ENCODE peak calls at places on chromosomes 4 and X, in ten cellular contexts. Z is transverse colon, K is spleen, J is uterus, C is kidney epithelial cell, V is fibroblast of the aortic adventitia, L is cardiac fibroblast, T is AG04449, H is fibroblast of lung, W is AG04450. U is an unnamed sample.
A peak's percentile ranks its signal among the peaks of the same experiment; 100 is the strongest.

GRCh38 chr4:74624351-74625151 is 169.8 kb downstream of the BTC start:
- DNase-seq in L (peak; percentile 97), W (peak; percentile 81), C (peak; percentile 86), Z (no peak), J (no peak), K (no peak), V (peak; percentile 75), H (peak; percentile 98), T (peak; percentile 64), U (peak; percentile 82)

GRCh38 chr4:40962551-40963185 is 212.9 kb downstream of the NSUN7 start:
- DNase-seq in Z (no peak), J (no peak), T (no peak), W (no peak), L (no peak), C (no peak), K (no peak), H (peak; percentile 77), V (peak; percentile 82), U (peak; percentile 26)

GRCh38 chrX:17500145-17500579 is 125.2 kb downstream of the NHS start:
- DNase-seq in T (peak; percentile 65), C (peak; percentile 32), W (no peak), Z (peak; percentile 44), L (peak; percentile 50), J (no peak), V (peak; percentile 54), H (peak; percentile 22), K (no peak), U (no peak)

GRCh38 chr4:57190651-57191481 is 80.7 kb upstream of the IGFBP7 start:
- DNase-seq in H (peak; percentile 25), W (no peak), C (no peak), K (no peak), Z (peak; percentile 27), T (no peak), L (peak; percentile 55), J (no peak), V (peak; percentile 11), U (no peak)

GRCh38 chrX:1609759-1610158 is 5.1 kb upstream of the ASMT start:
- DNase-seq in L (no peak), J (no peak), V (no peak), K (no peak), T (no peak), W (no peak), H (no peak), Z (no peak), C (no peak), U (no peak)

GRCh38 chrX:1477801-1478458 is 25.2 kb upstream of the ASMTL start:
- DNase-seq in V (no peak), H (no peak), W (no peak), J (no peak), K (peak; percentile 62), C (no peak), Z (no peak), L (no peak), T (no peak), U (no peak)

GRCh38 chr4:127995776-127996175 is 30.6 kb downstream of the ABHD18 start:
- DNase-seq in J (no peak), Z (no peak), C (peak; percentile 5), H (no peak), V (no peak), T (peak; percentile 14), K (no peak), L (peak; percentile 30), W (no peak), U (no peak)

GRCh38 chr4:162241857-162242256 is 78.1 kb upstream of the FSTL5 start:
- DNase-seq in T (no peak), J (no peak), H (no peak), V (no peak), C (no peak), Z (no peak), L (no peak), W (no peak), K (no peak), U (no peak)

GRCh38 chrX:123648028-123648810 is 84.6 kb downstream of the THOC2 start:
- DNase-seq in L (peak; percentile 55), J (no peak), H (peak; percentile 71), V (peak; percentile 59), Z (peak; percentile 42), C (peak; percentile 38), K (no peak), T (peak; percentile 9), W (peak; percentile 42), U (peak; percentile 49)

GRCh38 chrX:48794993-48795501 is 6.8 kb upstream of the HDAC6 start:
- DNase-seq in K (no peak), L (peak; percentile 69), C (no peak), W (peak; percentile 3), J (no peak), H (peak; percentile 56), Z (no peak), T (peak; percentile 10), V (peak; percentile 64), U (no peak)

GRCh38 chr4:28557755-28558154 is 1697.1 kb downstream of the STIM2 start:
- DNase-seq in L (peak; percentile 93), H (peak; percentile 25), V (peak; percentile 46), K (no peak), C (no peak), J (no peak), T (no peak), Z (no peak), W (peak; percentile 2), U (no peak)

GRCh38 chrX:30654989-30655607 is 1.9 kb downstream of the GK start:
- DNase-seq in C (no peak), W (no peak), L (peak; percentile 11), Z (no peak), V (peak; percentile 13), T (no peak), H (peak; percentile 58), J (no peak), K (no peak), U (no peak)
- H3K4me3 ChIP-seq in C (no peak overlapping the region), W (peak overlapping the region; percentile 79), L (no peak overlapping the region), Z (no peak overlapping the region), V (peak overlapping the region; percentile 20), T (no peak overlapping the region), H (no peak overlapping the region), J (no peak overlapping the region), K (no peak overlapping the region), U (no peak overlapping the region)

GRCh38 chrX:40474205-40474626 is 106.6 kb upstream of the ATP6AP2 start:
- DNase-seq in V (no peak), J (peak; percentile 29), T (no peak), H (no peak), Z (no peak), W (no peak), L (peak; percentile 3), C (peak; percentile 50), K (no peak), U (peak; percentile 16)

GRCh38 chrX:40470830-40471429 is 109.8 kb upstream of the ATP6AP2 start:
- DNase-seq in L (no peak), H (no peak), T (no peak), C (no peak), W (no peak), Z (no peak), V (no peak), K (no peak), J (no peak), U (no peak)

GRCh38 chrX:40473460-40474204 is 107.1 kb upstream of the ATP6AP2 start:
- DNase-seq in C (no peak), T (no peak), H (no peak), J (no peak), K (no peak), V (no peak), Z (no peak), W (no peak), L (no peak), U (no peak)

GRCh38 chrX:40469316-40469715 is 111.5 kb upstream of the ATP6AP2 start:
- DNase-seq in T (no peak), H (no peak), L (no peak), W (no peak), K (no peak), C (no peak), Z (no peak), J (no peak), V (no peak), U (no peak)

DNA sequence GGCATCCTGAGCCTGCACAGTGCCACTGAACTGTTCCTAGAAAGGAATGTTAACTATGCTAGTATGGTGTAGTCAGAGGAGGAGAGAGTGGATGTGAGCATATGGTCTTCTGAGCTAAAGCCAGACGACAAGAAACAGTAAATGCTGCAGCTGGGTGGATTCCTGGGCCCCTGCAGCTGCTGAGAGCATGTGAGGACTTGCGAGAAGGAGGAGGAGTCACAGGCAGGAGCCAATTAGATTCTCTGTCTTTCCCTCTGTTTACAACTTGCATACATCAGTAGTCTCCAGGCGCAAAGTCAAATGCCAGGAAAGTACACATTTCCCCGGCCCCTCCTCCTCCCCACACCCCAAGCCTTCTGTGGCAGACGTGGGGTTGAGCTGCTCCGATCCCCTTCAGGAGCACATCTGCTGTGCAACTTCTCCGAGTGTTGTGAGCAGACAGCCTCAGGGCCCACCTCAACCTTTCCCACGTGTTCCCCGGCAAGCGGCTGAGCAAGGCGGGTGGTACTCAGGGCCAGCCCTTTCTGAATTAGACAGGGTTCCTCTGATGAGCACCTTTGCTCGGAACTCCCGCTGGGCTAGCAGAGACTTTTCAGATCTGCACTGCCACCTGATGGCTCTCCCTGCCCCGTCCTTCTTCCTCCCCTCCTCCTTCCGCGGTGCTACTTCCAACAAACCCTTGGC is 108.7 kb upstream of the ATP6AP2 start:
- DNase-seq in H (peak; percentile 80), C (peak; percentile 58), W (peak; percentile 76), L (peak; percentile 44), V (peak; percentile 60), J (peak; percentile 37), T (peak; percentile 49), K (no peak), Z (peak; percentile 37), U (peak; percentile 43)
- TF ChIP-seq CTCF in H (no peak), C (peak; percentile 33), W (no peak), L (no peak), V (no peak), J (no peak), T (no peak), K (no peak), Z (no peak), U (no peak)

DNA sequence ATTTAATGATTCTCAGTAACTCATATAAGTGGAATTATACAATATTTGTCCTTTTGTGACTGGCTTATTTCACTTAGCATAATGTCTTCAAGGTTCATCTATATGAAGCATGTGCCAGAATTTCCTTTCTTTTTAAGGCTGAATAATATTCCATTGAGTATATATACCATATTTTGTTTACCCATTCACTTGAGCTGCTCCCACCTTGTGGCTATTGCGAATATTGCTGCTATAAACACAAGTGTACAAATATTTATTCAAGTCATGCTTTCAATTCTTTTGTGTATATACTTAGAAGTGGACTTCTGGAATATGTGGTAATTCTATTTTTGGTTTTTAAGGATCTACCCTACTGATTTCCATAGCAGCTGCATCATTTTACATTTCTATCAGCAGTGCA is 219.1 kb downstream of the MID1 start:
- DNase-seq in C (no peak), L (peak; percentile 18), H (no peak), K (no peak), T (no peak), W (no peak), J (no peak), Z (no peak), V (no peak), U (no peak)
- H3K4me3 ChIP-seq in C (no peak overlapping the region), L (no peak overlapping the region), H (no peak overlapping the region), K (no peak overlapping the region), T (no peak overlapping the region), W (no peak overlapping the region), J (no peak overlapping the region), Z (no peak overlapping the region), V (no peak overlapping the region), U (no peak overlapping the region)

DNA sequence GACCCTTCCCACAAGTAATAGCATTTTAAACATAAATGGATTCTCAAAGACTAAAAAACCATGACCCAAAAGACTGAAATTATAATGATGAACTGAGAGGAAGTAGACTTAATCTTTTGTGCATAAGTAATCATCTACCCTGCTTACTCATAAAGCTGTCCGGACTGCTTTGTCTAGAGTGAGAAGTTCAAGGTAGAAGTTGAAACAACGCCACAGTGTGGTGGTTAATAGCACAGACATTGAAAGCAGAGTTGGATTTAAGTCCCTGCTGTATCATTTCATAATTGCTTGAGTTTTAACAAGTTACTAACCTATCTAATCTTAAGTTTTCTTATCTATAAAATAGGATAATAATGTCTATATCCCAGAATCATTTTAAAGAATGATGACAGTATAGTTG is 346.5 kb downstream of the CENPC start:
- DNase-seq in K (no peak), L (peak; percentile 63), C (peak; percentile 18), W (no peak), T (no peak), V (peak; percentile 67), H (no peak), J (no peak), Z (no peak), U (peak; percentile 53)
- TF ChIP-seq CTCF in K (no peak), L (no peak), C (peak; percentile 38), W (no peak), T (no peak), V (peak; percentile 37), H (no peak), J (no peak), Z (no peak), U (peak; percentile 39)